ENCODE peak calls at places on chromosomes 12 and 14, in seven cellular contexts. G is lower lobe of right lung, M is testis, U is lower leg skin, D is brain microvascular endothelial cell, B is cardiac fibroblast, E is HCT116. W is an unnamed sample.
A peak's percentile ranks its signal among the peaks of the same experiment; 100 is the strongest.

GRCh38 chr12:48969847-48970701 is 1.5 kb downstream of the WNT10B start:
- DNase-seq in G (peak; percentile 51), M (no peak), U (no peak), D (no peak), B (no peak), E (no peak), W (no peak)

GRCh38 chr12:72072613-72073212 is 134.1 kb downstream of the TPH2 start:
- DNase-seq in G (no peak), M (no peak), U (no peak), D (no peak), B (no peak), E (no peak), W (no peak)

GRCh38 chr12:64452559-64453329 is 824 bp downstream of the TBK1 start:
- DNase-seq in G (no peak), M (no peak), U (peak; percentile 37), D (peak; percentile 73), B (peak; percentile 85), E (peak; percentile 52), W (peak; percentile 91)

GRCh38 chr14:103279129-103280025 is 54.7 kb upstream of the EIF5 start:
- DNase-seq in G (no peak), M (peak; percentile 46), U (no peak), D (no peak), B (no peak), E (no peak), W (no peak)

GRCh38 chr12:50087995-50088394 is 2.9 kb downstream of the SMARCD1 start:
- DNase-seq in G (no peak), M (no peak), U (no peak), D (peak; percentile 60), B (peak; percentile 63), E (no peak), W (peak; percentile 78)

GRCh38 chr12:79900951-79901350 is 33.9 kb downstream of the PPP1R12A start:
- DNase-seq in G (no peak), M (no peak), U (no peak), D (no peak), B (no peak), E (no peak), W (peak; percentile 49)

GRCh38 chr14:61064210-61064609 is 83.2 kb downstream of the SLC38A6 start:
- DNase-seq in G (no peak), M (no peak), U (no peak), D (no peak), B (no peak), E (no peak), W (no peak)

GRCh38 chr12:106113446-106114083 is 25.2 kb downstream of the NUAK1 start:
- DNase-seq in G (no peak), M (no peak), U (peak; percentile 71), D (no peak), B (no peak), E (no peak), W (peak; percentile 72)

GRCh38 chr12:14664434-14665023 is 31.9 kb downstream of the GUCY2C start:
- DNase-seq in G (no peak), M (peak; percentile 41), U (peak; percentile 59), D (peak; percentile 45), B (peak; percentile 55), E (peak; percentile 37), W (peak; percentile 65)

GRCh38 chr12:90355701-90356345 is 599.2 kb downstream of the CCER1 start:
- DNase-seq in G (no peak), M (no peak), U (no peak), D (no peak), B (no peak), E (no peak), W (no peak)

GRCh38 chr12:114700392-114701103 is 16.6 kb upstream of the TBX3 start:
- DNase-seq in G (no peak), M (no peak), U (no peak), D (no peak), B (no peak), E (no peak), W (no peak)

GRCh38 chr12:114697246-114697716 is 13.3 kb upstream of the TBX3 start:
- DNase-seq in G (no peak), M (no peak), U (no peak), D (no peak), B (no peak), E (no peak), W (no peak)

GRCh38 chr12:114698566-114699163 is 14.7 kb upstream of the TBX3 start:
- DNase-seq in G (no peak), M (no peak), U (no peak), D (no peak), B (no peak), E (no peak), W (no peak)

GRCh38 chr12:114696443-114697245 is 12.7 kb upstream of the TBX3 start:
- DNase-seq in G (no peak), M (no peak), U (no peak), D (no peak), B (no peak), E (no peak), W (no peak)

DNA sequence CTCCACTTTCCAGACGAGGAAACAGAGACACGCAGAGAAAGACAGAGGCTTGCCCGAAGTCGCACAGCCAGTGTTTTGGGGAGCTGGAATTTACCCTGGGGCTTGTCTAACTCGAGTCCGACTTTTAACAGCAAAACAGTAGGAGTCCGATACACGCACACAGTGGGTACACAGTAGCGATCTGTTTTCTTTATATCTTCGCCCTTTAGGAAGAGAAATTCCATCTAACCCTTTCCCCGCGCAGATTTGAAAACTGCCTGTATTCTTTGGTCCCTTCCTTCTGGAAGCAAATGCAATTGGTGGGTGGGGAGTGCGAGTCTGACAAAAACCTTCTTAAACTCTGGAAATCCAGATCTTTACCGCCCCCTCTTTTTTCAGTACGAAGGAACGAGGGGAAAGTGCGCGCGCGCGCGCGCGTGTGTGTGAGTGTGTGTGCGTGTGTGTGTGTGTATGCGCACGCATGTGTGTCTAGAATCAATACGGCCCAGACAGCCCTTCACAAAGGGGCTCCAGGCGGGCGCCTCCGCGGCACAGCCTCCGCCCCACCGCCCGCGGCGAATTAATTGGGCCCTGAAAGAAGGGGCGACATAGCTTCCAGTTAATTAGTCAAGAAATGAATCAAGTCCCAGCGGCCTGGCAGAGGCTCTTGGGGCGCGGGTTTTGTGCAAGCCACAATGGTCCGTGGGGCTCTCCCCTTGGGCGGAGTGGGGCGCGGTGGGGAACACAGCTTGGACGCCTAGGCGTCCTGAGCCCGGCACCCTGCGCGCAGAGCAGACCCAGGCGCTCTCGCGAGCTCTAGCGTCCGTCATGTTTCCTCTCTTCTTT is 14.0 kb upstream of the TBX3 start:
- DNase-seq in G (no peak), M (no peak), U (no peak), D (no peak), B (no peak), E (no peak), W (peak; percentile 23)
- H3K4me3 ChIP-seq in G (peak overlapping the region; percentile 46), M (peak overlapping the region; percentile 23), U (no peak overlapping the region), D (peak overlapping the region; percentile 24), B (peak overlapping the region; percentile 22), E (no peak overlapping the region), W (peak overlapping the region; percentile 43)

GRCh38 chr12:12270226-12270625 is 3.4 kb upstream of the LRP6 start:
- DNase-seq in G (no peak), M (no peak), U (no peak), D (no peak), B (no peak), E (no peak), W (no peak)

GRCh38 chr12:12267801-12268200 is 957 bp upstream of the LRP6 start:
- DNase-seq in G (no peak), M (no peak), U (no peak), D (no peak), B (no peak), E (no peak), W (no peak)

GRCh38 chr12:12275874-12276273 is 9.0 kb upstream of the LRP6 start:
- DNase-seq in G (no peak), M (no peak), U (no peak), D (no peak), B (no peak), E (no peak), W (no peak)

GRCh38 chr12:12273291-12273957 is 6.6 kb upstream of the LRP6 start:
- DNase-seq in G (no peak), M (no peak), U (no peak), D (peak; percentile 75), B (no peak), E (no peak), W (no peak)

DNA sequence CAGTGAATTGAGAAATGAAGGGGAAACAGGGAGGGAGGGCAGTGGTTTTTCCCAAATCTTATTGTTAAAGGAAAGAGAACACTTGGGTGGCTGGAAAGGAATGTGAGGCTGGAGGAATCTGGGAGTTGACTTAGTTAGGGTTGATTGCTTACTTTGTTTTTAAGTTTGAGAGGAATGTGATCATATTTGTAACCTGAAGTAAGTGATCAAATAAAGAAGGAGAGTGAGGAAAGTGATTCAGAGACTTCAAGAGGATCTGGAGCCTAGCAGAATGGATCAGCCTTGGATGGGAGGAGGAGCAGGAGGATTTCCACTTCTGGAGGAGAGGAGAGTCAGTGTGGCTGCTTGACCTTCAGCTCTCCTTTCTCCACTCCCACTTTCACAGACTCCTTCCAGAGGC is 6.0 kb upstream of the LRP6 start:
- DNase-seq in G (no peak), M (no peak), U (no peak), D (no peak), B (peak; percentile 22), E (no peak), W (peak; percentile 77)
- TF ChIP-seq CTCF in G (no peak), M (no peak), U (no peak), D (no peak), B (no peak), E (no peak), W (no peak)

GRCh38 chr12:113056381-113056630 is 224 bp upstream of the DTX1 start:
- DNase-seq in G (no peak), M (no peak), U (no peak), D (no peak), B (no peak), E (no peak), W (no peak)
- H3K4me3 ChIP-seq in G (peak overlapping the region; percentile 52), M (peak overlapping the region; percentile 81), U (no peak overlapping the region), D (peak overlapping the region; percentile 9), B (peak overlapping the region; percentile 32), E (no peak overlapping the region), W (peak overlapping the region; percentile 51)

GRCh38 chr14:99754141-99755067 is 38.8 kb upstream of the EML1 start:
- DNase-seq in G (peak; percentile 24), M (no peak), U (no peak), D (no peak), B (peak; percentile 55), E (no peak), W (peak; percentile 27)

GRCh38 chr14:99755068-99755405 is 38.2 kb upstream of the EML1 start:
- DNase-seq in G (no peak), M (peak; percentile 73), U (no peak), D (no peak), B (no peak), E (no peak), W (no peak)

GRCh38 chr14:99751539-99752485 is 41.4 kb upstream of the EML1 start:
- DNase-seq in G (peak; percentile 44), M (no peak), U (no peak), D (no peak), B (no peak), E (no peak), W (no peak)

GRCh38 chr14:99752486-99753121 is 40.6 kb upstream of the EML1 start:
- DNase-seq in G (peak; percentile 34), M (no peak), U (no peak), D (peak; percentile 53), B (peak; percentile 59), E (no peak), W (peak; percentile 70)

GRCh38 chr14:99753225-99754140 is 39.7 kb upstream of the EML1 start:
- DNase-seq in G (peak; percentile 40), M (no peak), U (no peak), D (no peak), B (no peak), E (no peak), W (no peak)
- TF ChIP-seq CTCF in G (no peak), M (no peak), U (no peak), D (peak; percentile 30), B (no peak), E (no peak), W (peak; percentile 2)